ENCODE peak calls at places on chromosomes 7 and 10, in seven cellular contexts. N is body of pancreas, M is epithelial cell of prostate, P is heart left ventricle, D is NCI-H1092 treated with DMSO at 0.1 percent for 48 hours, J is mucosa of gallbladder, X is IMR-90. Z is an unnamed sample.

GRCh38 chr7:49980414-49980813 is 112.6 kb downstream of the ZPBP start:
- DNase-seq in N (no peak), M (no peak), P (no peak), D (peak), J (no peak), X (no peak), Z (no peak)

GRCh38 chr7:90948085-90948484 is 316.1 kb upstream of the FZD1 start:
- DNase-seq in N (no peak), M (no peak), P (no peak), D (no peak), J (no peak), X (no peak), Z (no peak)

GRCh38 chr7:25564980-25565379 is 336.7 kb upstream of the NPVF start:
- DNase-seq in N (no peak), M (no peak), P (no peak), D (peak), J (no peak), X (no peak), Z (no peak)

GRCh38 chr10:101941871-101942270 is 98.3 kb upstream of the KCNIP2 start:
- DNase-seq in N (no peak), M (no peak), P (no peak), D (no peak), J (no peak), X (peak), Z (no peak)

GRCh38 chr10:119658274-119658673 is 7.1 kb downstream of the BAG3 start:
- DNase-seq in N (peak), M (no peak), P (peak), D (no peak), J (peak), X (peak), Z (no peak)

GRCh38 chr7:44750921-44751571 is 2.4 kb downstream of the ZMIZ2 start:
- DNase-seq in N (no peak), M (no peak), P (no peak), D (no peak), J (no peak), X (peak), Z (peak)

GRCh38 chr7:135690566-135690965 is 28.3 kb downstream of the STMP1 start:
- DNase-seq in N (no peak), M (no peak), P (no peak), D (no peak), J (no peak), X (peak), Z (no peak)

GRCh38 chr10:16717617-16718395 is 99.4 kb downstream of the RSU1 start:
- DNase-seq in N (no peak), M (no peak), P (no peak), D (no peak), J (no peak), X (peak), Z (no peak)

GRCh38 chr7:45718464-45719330 is 144.5 kb downstream of the ADCY1 start:
- DNase-seq in N (no peak), M (no peak), P (no peak), D (no peak), J (no peak), X (peak), Z (no peak)

GRCh38 chr10:93722550-93722949 is 20.2 kb upstream of the FRA10AC1 start:
- DNase-seq in N (no peak), M (no peak), P (no peak), D (no peak), J (no peak), X (no peak), Z (no peak)

GRCh38 chr7:74312418-74313021 is 23.3 kb downstream of the CLIP2 start:
- DNase-seq in N (no peak), M (peak), P (no peak), D (no peak), J (no peak), X (no peak), Z (no peak)

GRCh38 chr10:68251625-68252275 is 19.8 kb upstream of the ATOH7 start:
- DNase-seq in N (no peak), M (no peak), P (no peak), D (no peak), J (no peak), X (no peak), Z (no peak)

GRCh38 chr7:111540199-111540815 is 22.0 kb downstream of the IMMP2L start:
- DNase-seq in N (peak), M (no peak), P (no peak), D (peak), J (no peak), X (no peak), Z (no peak)

GRCh38 chr7:1972734-1973133 is 260.0 kb downstream of the MAD1L1 start:
- DNase-seq in N (no peak), M (no peak), P (no peak), D (no peak), J (no peak), X (no peak), Z (no peak)

GRCh38 chr7:91892821-91893340 is 12.4 kb upstream of the MTERF1 start:
- DNase-seq in N (no peak), M (peak), P (no peak), D (no peak), J (no peak), X (peak), Z (no peak)

GRCh38 chr10:95466450-95466849 is 94.7 kb downstream of the SORBS1 start:
- DNase-seq in N (no peak), M (no peak), P (no peak), D (no peak), J (no peak), X (no peak), Z (no peak)

GRCh38 chr10:44355630-44356029 is 29.3 kb downstream of the CXCL12 start:
- DNase-seq in N (no peak), M (no peak), P (no peak), D (no peak), J (no peak), X (no peak), Z (no peak)

GRCh38 chr7:16098585-16099179 is 322.7 kb downstream of the CRPPA start:
- DNase-seq in N (no peak), M (no peak), P (no peak), D (no peak), J (no peak), X (peak), Z (no peak)

GRCh38 chr7:154584352-154585252 is 418.3 kb downstream of the PAXIP1 start:
- DNase-seq in N (no peak), M (no peak), P (no peak), D (no peak), J (no peak), X (no peak), Z (no peak)

GRCh38 chr10:114044251-114045070 is 795 bp downstream of the ADRB1 start:
- DNase-seq in N (no peak), M (no peak), P (peak), D (no peak), J (no peak), X (no peak), Z (no peak)

GRCh38 chr10:20633721-20634120 is 263.4 kb downstream of the NEBL start:
- DNase-seq in N (no peak), M (no peak), P (no peak), D (no peak), J (no peak), X (no peak), Z (no peak)

GRCh38 chr7:1854521-1855395 is 184.7 kb downstream of the ELFN1 start:
- DNase-seq in N (no peak), M (no peak), P (peak), D (no peak), J (no peak), X (no peak), Z (no peak)

GRCh38 chr7:151013356-151013727 is 11.0 kb downstream of the ATG9B start:
- DNase-seq in N (no peak), M (no peak), P (no peak), D (peak), J (no peak), X (no peak), Z (no peak)

GRCh38 chr7:81600608-81601007 is 169.2 kb downstream of the HGF start:
- DNase-seq in N (no peak), M (no peak), P (no peak), D (no peak), J (no peak), X (peak), Z (no peak)

GRCh38 chr7:4659551-4660286 is 22.4 kb upstream of the FOXK1 start:
- DNase-seq in N (no peak), M (no peak), P (no peak), D (no peak), J (no peak), X (no peak), Z (no peak)

GRCh38 chr7:12805957-12806356 is 118.5 kb downstream of the ARL4A start:
- DNase-seq in N (no peak), M (no peak), P (no peak), D (no peak), J (no peak), X (no peak), Z (no peak)

GRCh38 chr7:47301657-47302295 is 280.1 kb downstream of the TNS3 start:
- DNase-seq in N (no peak), M (no peak), P (no peak), D (no peak), J (no peak), X (no peak), Z (no peak)

GRCh38 chr7:30472771-30473392 is 5.7 kb downstream of the NOD1 start:
- DNase-seq in N (no peak), M (no peak), P (no peak), D (no peak), J (no peak), X (peak), Z (no peak)

Z was measured in activated effector memory CD4-positive, alpha-beta T cell treated with Interleukin-2 at 50 U/mL for 16 hours.